ENCODE peak calls at places on chromosomes 7 and 10, in six cellular contexts. V is frontal cortex; L is activated CD8-positive, alpha-beta memory T cell treated with anti-CD3 and anti-CD28 coated beads, Interleukin-2, amount 50 U/mL, for 4 hours; J is activated naive CD8-positive, alpha-beta T cell treated with anti-CD3 and anti-CD28 coated beads, Interleukin-2, amount 50 U/mL, for 24 hours; U is SK-N-DZ; C is ACHN. R is an unnamed sample.

GRCh38 chr7:108128514-108128913 is 1.6 kb downstream of the LAMB4 start:
- DNase-seq in C (no peak), U (no peak), V (no peak), L (no peak), J (no peak), R (no peak)

GRCh38 chr7:158957507-158957900 is 101.1 kb downstream of the DYNC2I1 start:
- DNase-seq in V (no peak), J (no peak), C (no peak), U (peak), L (no peak), R (no peak)

GRCh38 chr7:112202819-112203218 is 3.4 kb downstream of the DOCK4 start:
- DNase-seq in U (peak), J (peak), C (no peak), L (peak), V (no peak), R (no peak)

GRCh38 chr10:94006591-94007550 is 13.1 kb downstream of the PLCE1 start:
- DNase-seq in J (no peak), C (no peak), V (no peak), U (no peak), L (no peak), R (peak)

GRCh38 chr10:30782543-30783461 is 153.2 kb upstream of the LYZL2 start:
- DNase-seq in J (no peak), L (no peak), V (no peak), C (no peak), U (peak), R (no peak)

GRCh38 chr7:100516135-100516812 is 22.7 kb upstream of the AGFG2 start:
- DNase-seq in J (peak), V (no peak), C (peak), U (peak), L (peak), R (no peak)

GRCh38 chr7:39027491-39027890 is 49.8 kb downstream of the POU6F2 start:
- DNase-seq in U (no peak), C (no peak), J (no peak), L (no peak), V (no peak), R (no peak)

GRCh38 chr7:126690848-126691751 is 561.6 kb downstream of the GRM8 start:
- DNase-seq in J (no peak), V (no peak), U (no peak), C (no peak), L (no peak), R (no peak)

GRCh38 chr10:119503821-119504220 is 38.7 kb downstream of the RGS10 start:
- DNase-seq in V (no peak), J (no peak), L (no peak), C (no peak), U (no peak), R (no peak)

GRCh38 chr7:132677941-132678340 is 101.7 kb upstream of the PLXNA4 start:
- DNase-seq in L (no peak), U (no peak), V (no peak), J (no peak), C (no peak), R (no peak)

GRCh38 chr7:117076426-117076943 is 123.2 kb downstream of the ST7 start:
- DNase-seq in C (no peak), U (no peak), J (no peak), L (no peak), V (no peak), R (no peak)

GRCh38 chr7:47584128-47584865 is 2.4 kb upstream of the TNS3 start:
- DNase-seq in L (no peak), C (no peak), V (no peak), J (no peak), U (no peak), R (no peak)

GRCh38 chr10:86283466-86284287 is 82.9 kb downstream of the GRID1 start:
- DNase-seq in V (no peak), C (no peak), J (no peak), U (no peak), L (no peak), R (no peak)

GRCh38 chr10:25047902-25048301 is 31.5 kb downstream of the THNSL1 start:
- DNase-seq in V (no peak), C (no peak), J (no peak), U (no peak), L (no peak), R (no peak)

GRCh38 chr7:5373300-5373699 is 50.3 kb downstream of the TNRC18 start:
- DNase-seq in L (no peak), V (no peak), C (no peak), J (no peak), U (no peak), R (no peak)

GRCh38 chr10:84659497-84660276 is 331.3 kb downstream of the CCSER2 start:
- DNase-seq in J (no peak), C (no peak), V (no peak), L (no peak), U (no peak), R (no peak)

GRCh38 chr7:124062171-124062570 is 29.3 kb upstream of the TMEM229A start:
- DNase-seq in L (no peak), U (no peak), C (no peak), J (no peak), V (no peak), R (no peak)

GRCh38 chr7:148253629-148254028 is 336.9 kb upstream of the C7orf33 start:
- DNase-seq in L (no peak), J (no peak), U (no peak), V (no peak), C (no peak), R (no peak)

GRCh38 chr7:55086413-55087201 is 67.8 kb downstream of the EGFR start:
- DNase-seq in L (no peak), J (peak), U (no peak), C (peak), V (peak), R (peak)